ENCODE peak calls at places on chromosomes 13 and 19, in seven cellular contexts. I, J, R, F, B, N and M are unnamed samples.

GRCh38 chr19:49056101-49056901 is 1.2 kb downstream of the CGB7 start:
- DNase-seq in F (peak), R (peak), J (peak), B (no peak), N (peak), I (peak), M (peak)

GRCh38 chr19:1019980-1020867 is 699 bp downstream of the TMEM259 start:
- DNase-seq in N (no peak), F (peak), R (no peak), I (peak), J (peak), B (no peak), M (peak)

GRCh38 chr19:40689339-40690049 is 957 bp downstream of the NUMBL start:
- DNase-seq in J (peak), F (no peak), R (no peak), I (peak), B (no peak), N (peak), M (peak)

GRCh38 chr13:44879452-44880058 is 109.7 kb downstream of the NUFIP1 start:
- DNase-seq in R (peak), J (no peak), I (no peak), N (peak), F (no peak), B (no peak), M (no peak)

GRCh38 chr13:100175078-100175802 is 86.3 kb downstream of the PCCA start:
- DNase-seq in J (no peak), N (no peak), F (no peak), I (no peak), B (no peak), R (no peak), M (no peak)

GRCh38 chr19:16088985-16089846 is 12.9 kb downstream of the TPM4 start:
- DNase-seq in I (no peak), N (no peak), F (peak), B (no peak), J (no peak), R (no peak), M (no peak)

GRCh38 chr19:43774103-43774939 is 6.5 kb downstream of the KCNN4 start:
- DNase-seq in B (no peak), N (peak), J (no peak), R (no peak), I (peak), F (peak), M (peak)

GRCh38 chr19:2050349-2050990 is 574 bp downstream of the MKNK2 start:
- DNase-seq in J (no peak), I (no peak), R (no peak), N (no peak), F (no peak), B (no peak), M (peak)

GRCh38 chr19:56341948-56342347 is 27.3 kb upstream of the ZSCAN5A start:
- DNase-seq in I (no peak), N (no peak), R (peak), F (no peak), B (no peak), J (no peak), M (no peak)

GRCh38 chr19:45151821-45152503 is 8.8 kb downstream of the NKPD1 start:
- DNase-seq in J (no peak), I (no peak), F (no peak), B (no peak), N (no peak), R (no peak), M (no peak)

GRCh38 chr19:45153339-45154063 is 7.3 kb downstream of the NKPD1 start:
- DNase-seq in N (peak), J (no peak), B (no peak), R (peak), I (peak), F (peak), M (no peak)

GRCh38 chr19:45154064-45154827 is 6.5 kb downstream of the NKPD1 start:
- DNase-seq in B (peak), N (peak), R (peak), I (no peak), F (peak), J (no peak), M (no peak)

GRCh38 chr19:45150731-45151725 is 9.8 kb downstream of the NKPD1 start:
- DNase-seq in B (no peak), J (no peak), N (no peak), F (no peak), R (no peak), I (no peak), M (no peak)

DNA sequence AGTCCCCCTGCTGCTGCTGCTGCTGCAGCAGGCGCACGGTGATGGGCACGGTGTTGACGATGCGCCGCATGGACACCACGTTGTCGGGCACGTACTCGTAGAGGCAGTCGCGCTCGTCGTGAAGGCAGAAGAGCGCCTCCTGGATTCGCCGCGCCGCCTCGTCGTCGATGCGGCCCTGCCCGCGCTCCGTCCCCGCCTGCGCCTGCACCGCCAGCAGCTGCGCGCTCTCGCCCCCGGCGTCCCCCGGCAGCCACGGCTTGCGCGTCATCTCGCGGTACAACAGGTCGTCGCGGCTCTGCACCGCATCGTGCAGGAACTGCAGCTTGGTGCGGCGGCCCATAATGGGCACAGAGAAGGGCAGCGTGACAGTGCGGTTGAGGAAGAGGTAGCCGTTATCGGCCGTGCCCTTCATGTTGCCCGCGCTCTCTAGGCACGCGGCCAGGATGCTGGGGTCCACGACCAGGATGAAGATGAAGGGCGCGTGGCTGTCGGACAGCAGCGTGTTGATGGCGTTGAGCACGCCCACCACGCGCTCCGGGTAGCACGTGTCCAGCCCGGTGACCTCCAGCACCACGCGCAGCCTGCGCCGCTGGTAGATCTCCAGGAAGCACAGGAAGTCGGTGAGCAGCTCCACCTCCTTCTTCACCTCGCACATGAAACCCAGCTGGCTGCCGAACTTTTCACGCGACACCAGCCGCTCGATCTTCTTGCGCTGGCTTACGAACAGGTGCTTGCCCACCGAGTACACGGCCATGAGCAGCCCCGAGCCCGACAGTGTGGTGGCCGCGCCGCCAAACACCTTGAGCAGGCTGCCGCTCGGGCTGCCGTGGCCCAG is 8.1 kb downstream of the NKPD1 start:
- DNase-seq in R (peak), N (peak), I (peak), J (no peak), B (no peak), F (peak), M (no peak)
- TF ChIP-seq CTCF in R (peak), N (no peak), I (peak), J (no peak), B (no peak), F (no peak), M (no peak)

GRCh38 chr19:13026478-13026999 is 31.3 kb downstream of the NFIX start:
- DNase-seq in J (no peak), B (no peak), I (no peak), R (no peak), F (no peak), N (peak), M (no peak)

GRCh38 chr19:13027031-13027430 is 31.8 kb downstream of the NFIX start:
- DNase-seq in B (no peak), J (no peak), N (no peak), F (no peak), I (no peak), R (no peak), M (no peak)

GRCh38 chr19:13024126-13024957 is 29.1 kb downstream of the NFIX start:
- DNase-seq in B (no peak), R (no peak), I (no peak), J (no peak), N (peak), F (no peak), M (no peak)

GRCh38 chr19:13024958-13025653 is 29.8 kb downstream of the NFIX start:
- DNase-seq in N (no peak), B (no peak), R (no peak), F (no peak), I (no peak), J (no peak), M (peak)

GRCh38 chr19:13025819-13026477 is 30.7 kb downstream of the NFIX start:
- DNase-seq in J (no peak), I (no peak), N (peak), F (no peak), B (no peak), R (no peak), M (peak)
- H3K4me3 ChIP-seq in J (no peak), I (peak), N (peak), F (no peak), B (peak), R (peak), M (peak)

GRCh38 chr19:7500811-7501450 is 12.1 kb upstream of the PEX11G start:
- DNase-seq in N (no peak), I (no peak), R (no peak), F (peak), B (no peak), J (no peak), M (peak)
- TF ChIP-seq CTCF in N (no peak), I (no peak), R (no peak), F (no peak), B (no peak), J (no peak), M (no peak)

GRCh38 chr19:35029737-35030256 is 473 bp upstream of the SCN1B start:
- DNase-seq in B (no peak), F (no peak), N (no peak), I (no peak), R (peak), J (peak), M (no peak)
- H3K4me3 ChIP-seq in B (peak), F (peak), N (peak), I (peak), R (peak), J (no peak), M (peak)

DNA sequence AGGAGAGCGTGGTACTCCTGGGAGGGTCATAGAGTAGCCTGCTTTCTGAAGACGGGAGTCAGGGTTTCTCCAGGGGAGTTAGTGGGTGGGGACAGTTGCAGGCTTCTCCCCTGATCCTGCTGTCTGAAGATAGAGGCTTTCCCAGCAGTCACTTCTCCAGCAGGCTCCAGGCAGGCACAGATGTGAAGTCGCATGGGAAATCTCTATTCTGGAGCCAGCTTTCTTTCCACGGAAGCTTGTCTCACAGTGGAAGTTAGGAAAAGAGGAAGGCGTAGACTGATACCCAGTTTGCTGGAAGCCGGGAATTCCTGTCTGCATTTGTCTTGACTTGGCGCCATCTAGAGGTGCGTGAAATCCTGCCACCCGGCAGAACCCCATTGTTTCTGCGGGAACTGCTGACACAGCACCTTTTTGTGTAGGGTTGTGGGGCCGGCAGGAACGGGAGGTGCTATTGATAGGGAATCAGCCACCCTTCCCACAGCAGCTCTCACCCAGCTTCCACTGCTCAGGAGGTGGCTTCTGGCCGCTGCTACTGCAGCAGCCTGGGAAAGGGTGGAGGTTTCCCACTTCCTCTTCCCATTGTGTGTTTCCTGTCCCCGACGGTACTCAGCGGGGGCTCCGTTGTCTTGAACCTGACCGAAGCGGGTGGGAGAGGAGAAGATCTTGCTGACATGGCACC is 28.5 kb upstream of the NPAS1 start:
- DNase-seq in R (peak), N (peak), J (peak), I (peak), F (peak), B (peak), M (peak)
- TF ChIP-seq CTCF in R (peak), N (peak), J (peak), I (peak), F (peak), B (peak), M (peak)

DNA sequence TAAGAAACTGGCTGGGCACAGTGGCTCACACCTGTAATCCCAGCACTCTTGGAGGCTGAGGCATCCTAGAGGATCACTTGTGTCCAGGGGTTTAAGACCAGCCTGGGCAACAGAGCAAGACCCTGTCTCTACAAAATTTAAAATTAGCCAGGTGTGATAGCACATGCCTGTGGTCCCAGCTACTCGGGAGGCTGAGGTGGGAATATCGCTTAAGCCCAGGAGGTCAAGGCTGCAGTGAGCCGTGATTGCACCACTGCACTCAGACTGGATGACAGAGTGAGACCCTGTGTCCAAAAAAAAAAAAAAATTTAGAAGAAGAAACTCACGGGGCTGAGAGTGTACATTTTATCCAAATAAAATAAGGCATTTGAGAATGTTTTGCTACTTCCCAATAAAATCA is 58.9 kb downstream of the ZAR1L start:
- DNase-seq in J (no peak), B (no peak), N (no peak), R (no peak), F (no peak), I (no peak), M (no peak)
- H3K4me3 ChIP-seq in J (no peak), B (no peak), N (no peak), R (no peak), F (no peak), I (no peak), M (peak)

DNA sequence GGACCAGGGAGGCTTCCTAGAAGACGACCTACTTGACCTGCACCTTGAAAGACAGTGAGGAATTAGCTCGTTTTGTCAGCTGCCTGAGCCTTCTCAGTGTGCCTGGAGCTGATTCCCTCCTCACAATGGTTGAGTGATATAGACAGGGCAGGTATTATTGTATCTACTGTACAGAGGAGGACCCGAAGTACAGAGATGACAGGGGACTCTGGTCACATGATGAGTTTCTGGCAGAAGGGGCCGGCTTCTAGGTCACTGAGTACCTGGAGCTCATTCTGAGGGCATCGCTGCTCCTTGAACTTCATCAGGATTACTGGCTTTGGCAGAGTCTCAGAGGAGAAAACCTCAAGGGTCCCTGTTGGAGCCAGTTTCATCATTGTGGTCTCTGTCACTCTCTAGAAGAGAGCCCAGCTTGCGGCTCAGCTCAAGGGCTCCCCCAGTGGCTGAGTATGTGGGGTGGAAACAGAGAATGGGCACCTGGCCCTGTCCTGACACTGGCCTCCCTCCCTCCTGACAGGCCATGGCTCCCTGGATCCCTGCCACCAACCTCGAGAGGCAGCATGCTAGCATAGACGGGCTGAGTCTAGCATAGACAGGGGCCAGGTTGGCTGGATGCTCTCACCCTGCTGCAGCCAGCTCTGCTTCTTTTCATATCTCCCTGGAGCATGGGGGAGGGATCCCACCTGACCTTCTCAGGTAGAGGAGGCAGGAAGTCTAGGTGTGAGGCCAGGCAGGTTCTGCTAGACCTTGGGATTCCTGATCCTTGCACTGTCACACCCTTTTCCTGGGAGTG is 38.7 kb downstream of the NFIX start:
- DNase-seq in R (peak), I (peak), N (peak), J (peak), F (peak), B (no peak), M (peak)
- TF ChIP-seq CTCF in R (peak), I (peak), N (peak), J (peak), F (peak), B (peak), M (peak)

DNA sequence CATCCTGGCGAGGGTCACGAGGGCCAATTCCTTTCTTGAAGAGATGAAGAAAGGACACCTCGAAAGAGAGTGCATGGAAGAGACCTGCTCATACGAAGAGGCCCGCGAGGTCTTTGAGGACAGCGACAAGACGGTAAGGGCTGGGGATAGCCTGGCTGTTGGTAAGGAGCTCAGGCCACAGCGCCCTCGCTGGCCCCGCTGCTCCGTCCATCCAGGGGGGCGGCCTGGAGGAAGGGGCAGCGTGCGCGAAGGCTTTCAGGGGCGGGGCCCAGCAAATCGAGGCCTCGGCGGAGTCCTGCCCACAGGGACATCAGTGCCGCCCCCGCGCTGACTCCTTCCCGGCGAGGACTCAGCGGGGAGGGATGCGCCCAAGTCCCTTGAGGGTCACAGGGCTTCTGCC is 6.9 kb downstream of the F10 start:
- DNase-seq in B (no peak), N (no peak), J (no peak), I (no peak), R (no peak), F (no peak), M (peak)
- H3K4me3 ChIP-seq in B (no peak), N (no peak), J (no peak), I (no peak), R (no peak), F (peak), M (no peak)

GRCh38 chr19:10565028-10565566 is 713 bp downstream of the KRI1 start:
- DNase-seq in N (no peak), I (no peak), F (no peak), J (peak), B (no peak), R (peak), M (no peak)
- TF ChIP-seq CTCF in N (peak), I (no peak), F (no peak), J (peak), B (peak), R (peak), M (no peak)